ENCODE peak calls at places on chromosome 20, in four cellular contexts. W, C, Q and H are unnamed samples.

GRCh38 chr20:38548356-38549083 is 32.5 kb upstream of the ADIG start:
- DNase-seq in Q (no peak), W (no peak), C (no peak), H (peak; percentile 83)

GRCh38 chr20:6698056-6698455 is 69.4 kb upstream of the BMP2 start:
- DNase-seq in Q (no peak), W (no peak), C (no peak), H (no peak)

GRCh38 chr20:58231678-58232077 is 3.2 kb upstream of the ANKRD60 start:
- DNase-seq in W (no peak), Q (peak; percentile 30), C (peak; percentile 44), H (no peak)

GRCh38 chr20:17796096-17796563 is 96.4 kb downstream of the BANF2 start:
- DNase-seq in C (peak; percentile 86), Q (peak; percentile 83), W (peak; percentile 85), H (no peak)

GRCh38 chr20:3751664-3752385 is 15.7 kb downstream of the ADISSP start:
- DNase-seq in W (no peak), C (peak; percentile 31), Q (no peak), H (no peak)

GRCh38 chr20:3729378-3729777 is 3.1 kb upstream of the HSPA12B start:
- DNase-seq in Q (no peak), W (no peak), C (no peak), H (no peak)

GRCh38 chr20:46267108-46267820 is 41.0 kb downstream of the CDH22 start:
- DNase-seq in C (no peak), Q (no peak), W (no peak), H (no peak)

GRCh38 chr20:51647674-51648570 is 105.4 kb upstream of the NFATC2 start:
- DNase-seq in Q (no peak), W (no peak), C (no peak), H (no peak)

GRCh38 chr20:43238833-43239232 is 49.1 kb upstream of the PTPRT start:
- DNase-seq in W (no peak), Q (no peak), C (no peak), H (peak; percentile 6)

GRCh38 chr20:57662028-57662312 is 41.7 kb upstream of the ZBP1 start:
- DNase-seq in W (no peak), Q (no peak), C (no peak), H (no peak)

GRCh38 chr20:43853174-43853803 is 61.4 kb upstream of the TOX2 start:
- DNase-seq in Q (no peak), C (no peak), W (peak; percentile 74), H (no peak)

GRCh38 chr20:32449890-32450401 is 91.8 kb downstream of the ASXL1 start:
- DNase-seq in C (no peak), W (no peak), Q (no peak), H (no peak)

GRCh38 chr20:709421-709820 is 33.8 kb upstream of the SCRT2 start:
- DNase-seq in Q (no peak), W (peak; percentile 2), C (no peak), H (no peak)

GRCh38 chr20:63829943-63830820 is 882 bp downstream of the ZBTB46 start:
- DNase-seq in C (no peak), W (no peak), Q (no peak), H (no peak)

GRCh38 chr20:34064286-34064685 is 47.8 kb downstream of the EIF2S2 start:
- DNase-seq in W (no peak), Q (no peak), C (no peak), H (no peak)

GRCh38 chr20:61750093-61750492 is 315.6 kb downstream of the TAF4 start:
- DNase-seq in C (no peak), W (no peak), Q (no peak), H (no peak)
- H3K4me3 ChIP-seq in C (no peak overlapping the region), W (no peak overlapping the region), Q (no peak overlapping the region), H (no peak overlapping the region)

GRCh38 chr20:19249515-19249914 is 37.1 kb downstream of the SLC24A3 start:
- DNase-seq in Q (no peak), C (peak; percentile 37), W (peak; percentile 62), H (no peak)
- TF ChIP-seq CTCF in Q (no peak), C (no peak), W (no peak), H (peak; percentile 37)

DNA sequence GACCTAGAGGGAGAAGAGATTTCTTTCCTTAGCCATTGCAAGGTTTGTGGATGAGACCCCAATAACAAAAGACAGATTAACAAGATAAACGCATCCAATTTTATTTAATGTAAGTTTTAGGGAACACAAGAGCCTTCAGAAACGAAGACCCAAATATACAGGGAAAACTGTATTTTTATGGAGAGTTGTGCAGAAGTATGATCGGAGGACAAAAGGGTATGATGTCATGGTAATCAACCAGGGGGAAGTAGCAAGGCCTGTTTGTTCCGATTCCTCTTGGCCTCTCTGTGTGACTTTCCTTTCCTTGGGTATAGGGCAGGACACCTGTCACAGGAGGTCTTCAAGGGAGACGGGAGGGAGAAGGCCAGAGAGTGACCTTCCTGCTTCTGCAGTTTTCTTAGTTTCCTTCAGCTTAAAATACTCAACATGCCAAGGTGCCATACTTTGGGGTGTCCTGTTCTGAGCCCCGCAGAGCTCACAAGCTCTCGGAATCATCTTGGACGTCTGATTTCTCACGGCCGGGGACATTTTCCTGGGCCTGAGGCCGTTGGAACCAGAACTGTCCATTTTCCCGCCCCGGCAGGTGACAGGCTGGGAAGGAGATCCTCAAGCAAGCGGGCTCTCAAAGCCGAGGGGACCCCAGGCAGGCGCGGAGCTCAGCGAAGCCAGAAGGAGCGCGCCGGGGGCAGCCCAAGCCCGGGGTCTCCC is 21.7 kb downstream of the TMC2 start:
- DNase-seq in W (no peak), C (no peak), Q (no peak), H (no peak)
- H3K4me3 ChIP-seq in W (no peak overlapping the region), C (no peak overlapping the region), Q (no peak overlapping the region), H (no peak overlapping the region)

DNA sequence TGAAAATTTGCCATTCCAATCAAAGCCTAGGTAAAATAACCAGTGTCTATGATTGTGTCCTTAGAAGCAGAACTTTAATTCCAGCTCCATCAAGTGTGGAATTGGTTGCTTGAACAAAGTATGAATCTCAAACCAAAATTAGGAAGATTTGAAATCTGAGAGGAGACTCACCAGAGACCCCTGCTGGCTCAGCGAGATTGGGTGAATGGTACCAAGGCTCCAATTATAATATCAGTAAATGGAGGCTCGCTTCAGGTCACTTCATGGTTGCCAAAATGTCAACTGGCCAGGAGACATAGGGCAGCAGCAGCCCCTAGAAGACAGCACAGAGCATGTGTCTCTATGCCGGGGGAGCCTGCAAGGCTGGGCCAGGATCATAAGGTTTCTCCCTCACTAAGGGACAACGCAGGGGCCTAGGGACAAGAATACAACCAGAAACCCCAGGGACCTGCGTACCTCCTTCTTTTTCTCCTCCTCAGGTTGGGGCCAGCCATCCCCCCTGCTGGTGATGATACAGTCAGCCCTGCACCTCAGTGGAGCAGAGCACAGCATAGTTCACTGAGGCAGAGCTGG is 14.0 kb downstream of the RBL1 start:
- DNase-seq in Q (no peak), W (peak; percentile 7), C (peak; percentile 25), H (no peak)
- TF ChIP-seq CTCF in Q (peak; percentile 30), W (peak; percentile 51), C (peak; percentile 29), H (no peak)

GRCh38 chr20:37419307-37419706 is 73.4 kb downstream of the SRC start:
- DNase-seq in C (no peak), Q (no peak), W (no peak), H (no peak)

GRCh38 chr20:37421060-37421639 is 75.2 kb downstream of the SRC start:
- DNase-seq in W (no peak), C (no peak), Q (no peak), H (no peak)

GRCh38 chr20:37419774-37420542 is 74.0 kb downstream of the SRC start:
- DNase-seq in Q (no peak), W (no peak), C (no peak), H (no peak)

GRCh38 chr20:37421988-37422387 is 76.0 kb downstream of the SRC start:
- DNase-seq in W (no peak), Q (no peak), C (peak; percentile 31), H (no peak)

DNA sequence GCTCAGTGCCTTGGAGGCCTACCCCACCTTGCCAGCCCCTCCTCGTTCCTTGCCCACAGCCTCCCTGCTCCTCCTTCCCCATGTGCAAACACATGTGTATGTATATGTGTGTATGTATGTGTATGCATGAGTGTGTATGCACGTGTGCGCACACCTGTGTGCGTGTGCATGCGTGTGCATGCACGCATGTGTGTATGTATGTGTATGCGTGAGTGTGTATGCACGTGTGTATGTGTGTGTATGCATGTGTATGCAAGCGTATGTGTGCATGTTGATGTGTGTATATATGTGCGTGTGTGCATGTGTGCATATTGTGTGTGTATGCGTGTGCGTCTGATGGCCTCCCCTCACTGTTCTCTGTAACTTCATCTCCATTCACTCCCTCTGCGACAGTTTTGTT is 74.7 kb downstream of the SRC start:
- DNase-seq in Q (no peak), W (no peak), C (no peak), H (no peak)
- H3K4me3 ChIP-seq in Q (no peak overlapping the region), W (no peak overlapping the region), C (no peak overlapping the region), H (no peak overlapping the region)

DNA sequence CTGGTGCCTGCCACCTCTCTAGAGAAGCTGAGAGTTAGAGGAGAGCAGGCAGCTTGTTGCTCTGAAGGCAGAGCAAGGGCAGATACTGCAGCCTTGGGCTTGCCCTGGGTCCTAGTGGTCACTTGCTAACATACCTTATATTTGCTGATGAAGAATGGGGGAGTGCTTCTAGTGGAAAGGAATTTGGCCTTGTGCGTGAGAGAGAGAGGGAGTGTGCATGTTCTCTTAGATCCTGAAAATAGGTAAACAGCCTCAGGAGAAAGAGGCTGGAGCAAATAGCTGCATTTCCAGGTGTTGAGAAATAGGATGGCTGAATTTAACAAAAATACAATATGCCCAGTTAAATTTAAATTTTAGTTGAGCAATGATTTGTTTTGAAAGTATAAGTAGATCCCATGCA is 724.5 kb upstream of the FLRT3 start:
- DNase-seq in Q (no peak), C (no peak), W (no peak), H (no peak)
- TF ChIP-seq CTCF in Q (no peak), C (no peak), W (no peak), H (no peak)